ENCODE peak calls at places on chromosomes 11 and 22, in seven cellular contexts. One of them, this sample, is unnamed.

GRCh38 chr11:92211576-92212167 is 12.9 kb upstream of the FAT3 start:
- DNase-seq in GM12878: no peak
- DNase-seq in H1: no peak
- DNase-seq in K562: no peak
- DNase-seq in GM12892: no peak
- DNase-seq in SK-N-SH: peak; percentile 55
- DNase-seq in HepG2: peak; percentile 4
- DNase-seq in this sample: no peak

GRCh38 chr11:115760528-115760837 is 256.3 kb upstream of the CADM1 start:
- DNase-seq in HepG2: no peak
- DNase-seq in GM12892: no peak
- DNase-seq in SK-N-SH: no peak
- DNase-seq in H1: no peak
- DNase-seq in K562: no peak
- DNase-seq in GM12878: no peak
- DNase-seq in this sample: no peak

GRCh38 chr11:17992916-17993315 is 19.9 kb downstream of the SERGEF start:
- DNase-seq in HepG2: no peak
- DNase-seq in SK-N-SH: no peak
- DNase-seq in K562: no peak
- DNase-seq in GM12892: no peak
- DNase-seq in GM12878: no peak
- DNase-seq in H1: no peak
- DNase-seq in this sample: no peak

GRCh38 chr22:49582171-49582570 is 245.5 kb downstream of the BRD1 start:
- DNase-seq in HepG2: no peak
- DNase-seq in H1: no peak
- DNase-seq in GM12892: no peak
- DNase-seq in SK-N-SH: peak; percentile 46
- DNase-seq in K562: no peak
- DNase-seq in GM12878: no peak
- DNase-seq in this sample: no peak

GRCh38 chr22:20956258-20957117 is 10.6 kb upstream of the AIFM3 start:
- DNase-seq in H1: no peak
- DNase-seq in GM12878: no peak
- DNase-seq in HepG2: peak; percentile 53
- DNase-seq in GM12892: no peak
- DNase-seq in K562: no peak
- DNase-seq in SK-N-SH: no peak
- DNase-seq in this sample: no peak

GRCh38 chr22:24053481-24054226 is 42.5 kb downstream of the CABIN1 start:
- DNase-seq in H1: no peak
- DNase-seq in GM12892: peak; percentile 32
- DNase-seq in GM12878: peak; percentile 15
- DNase-seq in SK-N-SH: no peak
- DNase-seq in K562: no peak
- DNase-seq in HepG2: no peak
- DNase-seq in this sample: peak; percentile 52

GRCh38 chr11:10400856-10401255 is 54.2 kb upstream of the AMPD3 start:
- DNase-seq in HepG2: no peak
- DNase-seq in GM12878: no peak
- DNase-seq in GM12892: no peak
- DNase-seq in K562: no peak
- DNase-seq in SK-N-SH: no peak
- DNase-seq in H1: no peak
- DNase-seq in this sample: no peak

GRCh38 chr11:44016546-44017442 is 31.0 kb upstream of the ACCSL start:
- DNase-seq in SK-N-SH: no peak
- DNase-seq in K562: no peak
- DNase-seq in GM12878: no peak
- DNase-seq in HepG2: no peak
- DNase-seq in H1: no peak
- DNase-seq in GM12892: no peak
- DNase-seq in this sample: no peak

GRCh38 chr22:43878831-43879550 is 12.8 kb downstream of the PNPLA5 start:
- DNase-seq in K562: no peak
- DNase-seq in SK-N-SH: no peak
- DNase-seq in H1: no peak
- DNase-seq in GM12892: no peak
- DNase-seq in GM12878: no peak
- DNase-seq in HepG2: no peak
- DNase-seq in this sample: no peak

GRCh38 chr11:100830978-100831732 is 144.1 kb downstream of the ARHGAP42 start:
- DNase-seq in GM12878: no peak
- DNase-seq in H1: no peak
- DNase-seq in GM12892: no peak
- DNase-seq in K562: no peak
- DNase-seq in SK-N-SH: no peak
- DNase-seq in HepG2: no peak
- DNase-seq in this sample: no peak

GRCh38 chr11:104075716-104076115 is 39.3 kb downstream of the DDI1 start:
- DNase-seq in K562: no peak
- DNase-seq in HepG2: no peak
- DNase-seq in GM12878: no peak
- DNase-seq in H1: no peak
- DNase-seq in SK-N-SH: no peak
- DNase-seq in GM12892: no peak
- DNase-seq in this sample: no peak

GRCh38 chr11:104076455-104076854 is 40.0 kb downstream of the DDI1 start:
- DNase-seq in GM12892: no peak
- DNase-seq in HepG2: no peak
- DNase-seq in GM12878: no peak
- DNase-seq in K562: no peak
- DNase-seq in H1: no peak
- DNase-seq in SK-N-SH: no peak
- DNase-seq in this sample: no peak

GRCh38 chr11:104075091-104075490 is 38.7 kb downstream of the DDI1 start:
- DNase-seq in SK-N-SH: no peak
- DNase-seq in H1: no peak
- DNase-seq in GM12878: no peak
- DNase-seq in HepG2: no peak
- DNase-seq in K562: no peak
- DNase-seq in GM12892: no peak
- DNase-seq in this sample: no peak

GRCh38 chr11:104078250-104078649 is 41.8 kb downstream of the DDI1 start:
- DNase-seq in GM12878: no peak
- DNase-seq in H1: no peak
- DNase-seq in GM12892: no peak
- DNase-seq in SK-N-SH: no peak
- DNase-seq in HepG2: no peak
- DNase-seq in K562: no peak
- DNase-seq in this sample: no peak

DNA sequence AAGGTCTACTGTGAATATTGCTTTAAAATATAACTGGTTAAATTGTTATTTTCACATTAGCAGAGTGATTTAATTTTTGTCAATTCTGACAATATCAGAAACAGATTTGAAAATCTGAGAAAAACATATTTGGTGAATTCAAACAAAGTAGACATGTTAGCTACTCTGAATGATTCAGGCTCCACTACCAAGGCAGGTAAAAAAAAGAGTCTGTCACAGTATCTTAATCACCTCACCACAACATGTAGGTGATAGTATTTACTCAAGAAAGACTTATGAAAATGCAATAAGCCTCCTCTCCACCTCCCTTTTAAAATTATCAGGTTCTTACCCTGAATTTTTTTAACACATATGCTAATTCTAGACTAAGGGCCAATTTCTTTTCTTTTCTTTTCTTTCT is 42.6 kb downstream of the DDI1 start:
- DNase-seq in H1: no peak
- DNase-seq in SK-N-SH: no peak
- DNase-seq in HepG2: no peak
- DNase-seq in GM12892: no peak
- DNase-seq in GM12878: no peak
- DNase-seq in K562: no peak
- DNase-seq in this sample: no peak
- TF ChIP-seq TAF1 in H1: no peak
- TF ChIP-seq TAF1 in SK-N-SH: no peak
- TF ChIP-seq TAF1 in HepG2: no peak
- TF ChIP-seq TAF1 in GM12892: no peak
- TF ChIP-seq TAF1 in GM12878: no peak
- TF ChIP-seq TAF1 in K562: no peak
- TF ChIP-seq TAF1 in this sample: no peak

GRCh38 chr11:95531116-95531515 is 258.5 kb downstream of the FAM76B start:
- DNase-seq in K562: no peak
- DNase-seq in HepG2: no peak
- DNase-seq in SK-N-SH: no peak
- DNase-seq in H1: no peak
- DNase-seq in GM12892: no peak
- DNase-seq in GM12878: no peak
- DNase-seq in this sample: no peak
- TF ChIP-seq POLR2AphosphoS5 in K562: no peak
- TF ChIP-seq POLR2AphosphoS5 in HepG2: no peak
- TF ChIP-seq POLR2AphosphoS5 in SK-N-SH: no peak
- TF ChIP-seq POLR2AphosphoS5 in H1: no peak
- TF ChIP-seq POLR2AphosphoS5 in GM12892: no peak
- TF ChIP-seq POLR2AphosphoS5 in GM12878: no peak
- TF ChIP-seq POLR2AphosphoS5 in this sample: no peak

GRCh38 chr11:120244966-120245365 is 5.0 kb downstream of the POU2F3 start:
- DNase-seq in H1: no peak
- DNase-seq in K562: no peak
- DNase-seq in GM12892: no peak
- DNase-seq in GM12878: no peak
- DNase-seq in SK-N-SH: no peak
- DNase-seq in HepG2: no peak
- DNase-seq in this sample: no peak

GRCh38 chr11:120245434-120245833 is 5.5 kb downstream of the POU2F3 start:
- DNase-seq in K562: no peak
- DNase-seq in HepG2: no peak
- DNase-seq in H1: no peak
- DNase-seq in GM12892: no peak
- DNase-seq in SK-N-SH: no peak
- DNase-seq in GM12878: no peak
- DNase-seq in this sample: no peak

GRCh38 chr11:120249279-120250022 is 9.5 kb downstream of the POU2F3 start:
- DNase-seq in HepG2: no peak
- DNase-seq in GM12892: no peak
- DNase-seq in GM12878: peak; percentile 66
- DNase-seq in K562: no peak
- DNase-seq in H1: no peak
- DNase-seq in SK-N-SH: no peak
- DNase-seq in this sample: no peak

GRCh38 chr11:120244476-120244875 is 4.5 kb downstream of the POU2F3 start:
- DNase-seq in K562: no peak
- DNase-seq in HepG2: no peak
- DNase-seq in H1: no peak
- DNase-seq in GM12878: no peak
- DNase-seq in GM12892: no peak
- DNase-seq in SK-N-SH: no peak
- DNase-seq in this sample: no peak

GRCh38 chr11:120248551-120249278 is 8.8 kb downstream of the POU2F3 start:
- DNase-seq in K562: no peak
- DNase-seq in GM12878: peak; percentile 93
- DNase-seq in HepG2: no peak
- DNase-seq in SK-N-SH: no peak
- DNase-seq in H1: no peak
- DNase-seq in GM12892: no peak
- DNase-seq in this sample: no peak
- TF ChIP-seq TAF1 in K562: no peak
- TF ChIP-seq TAF1 in GM12878: no peak
- TF ChIP-seq TAF1 in HepG2: no peak
- TF ChIP-seq TAF1 in SK-N-SH: no peak
- TF ChIP-seq TAF1 in H1: no peak
- TF ChIP-seq TAF1 in GM12892: no peak
- TF ChIP-seq TAF1 in this sample: no peak

DNA sequence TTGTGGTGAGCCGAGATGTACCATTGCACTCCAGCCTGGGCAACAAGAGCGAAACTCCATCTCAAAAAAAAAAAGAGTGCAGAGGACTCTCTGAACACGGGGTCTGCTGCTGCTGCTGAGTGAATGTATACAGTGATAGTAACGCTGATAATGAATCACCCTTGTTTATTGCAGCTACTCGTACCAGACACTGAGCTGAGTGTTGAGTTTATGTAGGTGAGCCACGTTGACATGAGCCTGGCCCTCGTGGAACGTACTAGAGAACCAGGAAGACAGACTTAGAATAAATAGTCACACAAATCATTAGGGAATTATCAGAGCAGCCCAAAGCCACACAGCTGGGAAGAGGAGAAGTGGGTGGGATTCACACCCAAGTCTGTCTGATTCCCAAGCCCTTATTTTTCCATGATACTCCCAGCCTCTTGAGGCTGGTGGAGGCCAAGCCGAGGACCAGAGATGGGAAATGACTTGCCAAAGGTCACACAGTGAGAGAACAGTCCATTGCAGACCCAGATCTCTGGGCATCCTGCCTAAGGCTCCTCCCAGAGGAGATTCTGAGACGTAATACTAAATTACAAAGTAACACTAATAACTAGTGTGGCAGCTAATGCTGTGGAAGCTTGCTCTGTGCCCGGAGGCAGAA is 34.8 kb downstream of the MB start:
- DNase-seq in K562: no peak
- DNase-seq in H1: no peak
- DNase-seq in HepG2: no peak
- DNase-seq in GM12878: no peak
- DNase-seq in GM12892: no peak
- DNase-seq in SK-N-SH: no peak
- DNase-seq in this sample: no peak
- TF ChIP-seq POLR2AphosphoS5 in K562: no peak
- TF ChIP-seq POLR2AphosphoS5 in H1: no peak
- TF ChIP-seq POLR2AphosphoS5 in HepG2: no peak
- TF ChIP-seq POLR2AphosphoS5 in GM12878: no peak
- TF ChIP-seq POLR2AphosphoS5 in GM12892: no peak
- TF ChIP-seq POLR2AphosphoS5 in SK-N-SH: no peak
- TF ChIP-seq POLR2AphosphoS5 in this sample: no peak

GRCh38 chr11:14249121-14249963 is 109.6 kb downstream of the RRAS2 start:
- DNase-seq in HepG2: peak; percentile 35
- DNase-seq in GM12878: no peak
- DNase-seq in SK-N-SH: peak; percentile 66
- DNase-seq in GM12892: no peak
- DNase-seq in K562: peak; percentile 68
- DNase-seq in H1: no peak
- DNase-seq in this sample: no peak
- TF ChIP-seq TAF1 in HepG2: no peak
- TF ChIP-seq TAF1 in GM12878: no peak
- TF ChIP-seq TAF1 in SK-N-SH: no peak
- TF ChIP-seq TAF1 in GM12892: no peak
- TF ChIP-seq TAF1 in K562: no peak
- TF ChIP-seq TAF1 in H1: no peak
- TF ChIP-seq TAF1 in this sample: no peak

GRCh38 chr22:30503551-30503950 is 1.9 kb downstream of the SEC14L4 start:
- DNase-seq in GM12878: no peak
- DNase-seq in GM12892: no peak
- DNase-seq in K562: no peak
- DNase-seq in H1: no peak
- DNase-seq in HepG2: no peak
- DNase-seq in SK-N-SH: no peak
- DNase-seq in this sample: no peak
- TF ChIP-seq POLR2AphosphoS5 in GM12878: no peak
- TF ChIP-seq POLR2AphosphoS5 in GM12892: no peak
- TF ChIP-seq POLR2AphosphoS5 in K562: no peak
- TF ChIP-seq POLR2AphosphoS5 in H1: no peak
- TF ChIP-seq POLR2AphosphoS5 in HepG2: no peak
- TF ChIP-seq POLR2AphosphoS5 in SK-N-SH: no peak
- TF ChIP-seq POLR2AphosphoS5 in this sample: no peak

GRCh38 chr22:46826438-46826837 is 64.0 kb downstream of the TBC1D22A start:
- DNase-seq in H1: no peak
- DNase-seq in HepG2: no peak
- DNase-seq in K562: no peak
- DNase-seq in SK-N-SH: peak; percentile 2
- DNase-seq in GM12892: no peak
- DNase-seq in GM12878: no peak
- DNase-seq in this sample: no peak
- TF ChIP-seq TAF1 in H1: no peak
- TF ChIP-seq TAF1 in HepG2: no peak
- TF ChIP-seq TAF1 in K562: no peak
- TF ChIP-seq TAF1 in SK-N-SH: no peak
- TF ChIP-seq TAF1 in GM12892: no peak
- TF ChIP-seq TAF1 in GM12878: no peak
- TF ChIP-seq TAF1 in this sample: no peak

This sample was measured in GM12891.